ENCODE peak calls at places on chromosomes 2 and 18, in five cellular contexts. One of them, this sample, is unnamed. For H3K4me1, the result is how much of the 10 kb centered on the place peaks cover.

GRCh38 chr2:56077352-56077915 is 106.4 kb upstream of the CCDC85A start:
- DNase-seq in transverse colon: no peak
- DNase-seq in HepG2: peak
- DNase-seq in suprapubic skin: no peak
- DNase-seq in A549: peak
- DNase-seq in this sample: no peak

GRCh38 chr2:67641709-67642397 is 244.7 kb downstream of the ETAA1 start:
- DNase-seq in suprapubic skin: no peak
- DNase-seq in transverse colon: no peak
- DNase-seq in A549: no peak
- DNase-seq in HepG2: no peak
- DNase-seq in this sample: no peak

GRCh38 chr18:37671530-37671929 is 105.9 kb upstream of the CELF4 start:
- DNase-seq in suprapubic skin: no peak
- DNase-seq in A549: no peak
- DNase-seq in transverse colon: no peak
- DNase-seq in HepG2: no peak
- DNase-seq in this sample: no peak

GRCh38 chr2:11750422-11750821 is 4.0 kb downstream of the LPIN1 start:
- DNase-seq in A549: no peak
- DNase-seq in transverse colon: no peak
- DNase-seq in suprapubic skin: no peak
- DNase-seq in HepG2: no peak
- DNase-seq in this sample: no peak

GRCh38 chr18:71107220-71107619 is 818.4 kb downstream of the SOCS6 start:
- DNase-seq in suprapubic skin: no peak
- DNase-seq in transverse colon: no peak
- DNase-seq in A549: no peak
- DNase-seq in HepG2: no peak
- DNase-seq in this sample: no peak

GRCh38 chr2:101199153-101199810 is 48.1 kb upstream of the TBC1D8 start:
- DNase-seq in suprapubic skin: no peak
- DNase-seq in HepG2: no peak
- DNase-seq in transverse colon: no peak
- DNase-seq in A549: no peak
- DNase-seq in this sample: no peak

GRCh38 chr2:207394812-207395534 is 134.8 kb upstream of the CREB1 start:
- DNase-seq in A549: peak
- DNase-seq in transverse colon: no peak
- DNase-seq in suprapubic skin: no peak
- DNase-seq in HepG2: no peak
- DNase-seq in this sample: no peak

GRCh38 chr2:173354073-173354600 is 535 bp upstream of the CDCA7 start:
- DNase-seq in A549: peak
- DNase-seq in HepG2: peak
- DNase-seq in transverse colon: no peak
- DNase-seq in suprapubic skin: no peak
- DNase-seq in this sample: no peak

GRCh38 chr2:168086805-168087204 is 160.6 kb downstream of the STK39 start:
- DNase-seq in HepG2: no peak
- DNase-seq in A549: no peak
- DNase-seq in suprapubic skin: no peak
- DNase-seq in transverse colon: no peak
- DNase-seq in this sample: peak

GRCh38 chr2:71605173-71605641 is 151.8 kb downstream of the DYSF start:
- DNase-seq in transverse colon: no peak
- DNase-seq in suprapubic skin: peak
- DNase-seq in HepG2: no peak
- DNase-seq in A549: no peak
- DNase-seq in this sample: no peak

GRCh38 chr2:207046642-207047213 is 107.4 kb downstream of the CPO start:
- DNase-seq in HepG2: no peak
- DNase-seq in transverse colon: no peak
- DNase-seq in A549: no peak
- DNase-seq in suprapubic skin: no peak
- DNase-seq in this sample: no peak

GRCh38 chr2:231590614-231591013 is 2.0 kb upstream of the TEX44 start:
- DNase-seq in suprapubic skin: no peak
- DNase-seq in transverse colon: no peak
- DNase-seq in HepG2: no peak
- DNase-seq in A549: no peak
- DNase-seq in this sample: no peak

GRCh38 chr18:78883501-78883900 is 96.1 kb upstream of the SALL3 start:
- DNase-seq in A549: no peak
- DNase-seq in suprapubic skin: no peak
- DNase-seq in transverse colon: no peak
- DNase-seq in HepG2: no peak
- DNase-seq in this sample: no peak

GRCh38 chr2:242065456-242065855 is 195.9 kb downstream of the RTP5 start:
- DNase-seq in transverse colon: no peak
- DNase-seq in suprapubic skin: no peak
- DNase-seq in HepG2: no peak
- DNase-seq in A549: no peak
- DNase-seq in this sample: no peak

GRCh38 chr2:102632380-102633175 is 13.2 kb downstream of the SLC9A2 start:
- DNase-seq in HepG2: no peak
- DNase-seq in suprapubic skin: no peak
- DNase-seq in A549: no peak
- DNase-seq in transverse colon: no peak
- DNase-seq in this sample: no peak

GRCh38 chr18:54396755-54397154 is 39.0 kb downstream of the C18orf54 start:
- DNase-seq in suprapubic skin: no peak
- DNase-seq in HepG2: no peak
- DNase-seq in A549: no peak
- DNase-seq in transverse colon: no peak
- DNase-seq in this sample: no peak

DNA sequence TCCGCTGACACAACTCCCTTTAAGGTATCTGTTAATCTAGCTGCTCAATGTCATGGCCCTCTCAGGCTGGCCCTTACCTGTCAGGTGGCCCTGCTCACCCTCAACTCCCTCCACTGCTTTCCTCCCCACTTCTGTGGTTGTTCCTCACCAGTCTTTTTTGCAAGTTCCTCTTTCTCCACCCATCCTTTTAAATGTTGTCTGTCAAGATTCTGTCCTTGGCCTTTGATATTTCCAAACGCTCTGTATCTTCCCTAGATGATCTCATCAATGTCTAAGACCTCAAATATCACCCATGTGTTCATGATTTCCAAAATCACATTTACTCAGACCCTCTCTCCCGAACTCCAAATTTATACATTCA is 3.5 kb downstream of the PTPN2 start:
- DNase-seq in HepG2: no peak
- DNase-seq in transverse colon: no peak
- DNase-seq in suprapubic skin: no peak
- DNase-seq in A549: no peak
- DNase-seq in this sample: no peak
- H3K4me1 ChIP-seq in HepG2: half or more
- H3K4me1 ChIP-seq in transverse colon: under half
- H3K4me1 ChIP-seq in suprapubic skin: under half
- H3K4me1 ChIP-seq in A549: under half
- H3K4me1 ChIP-seq in this sample: under half

GRCh38 chr18:23133860-23134779 is 1.2 kb upstream of the CABLES1 start:
- DNase-seq in A549: peak
- DNase-seq in transverse colon: peak
- DNase-seq in suprapubic skin: no peak
- DNase-seq in HepG2: peak
- DNase-seq in this sample: no peak

GRCh38 chr18:23136326-23137092 is 1.2 kb downstream of the CABLES1 start:
- DNase-seq in transverse colon: no peak
- DNase-seq in HepG2: no peak
- DNase-seq in suprapubic skin: peak
- DNase-seq in A549: no peak
- DNase-seq in this sample: peak

GRCh38 chr18:23134780-23135678 is at the start of gene CABLES1:
- DNase-seq in transverse colon: peak
- DNase-seq in A549: peak
- DNase-seq in suprapubic skin: peak
- DNase-seq in HepG2: peak
- DNase-seq in this sample: peak

GRCh38 chr18:23137093-23137640 is 1.9 kb downstream of the CABLES1 start:
- DNase-seq in suprapubic skin: no peak
- DNase-seq in transverse colon: no peak
- DNase-seq in HepG2: no peak
- DNase-seq in A549: no peak
- DNase-seq in this sample: no peak

DNA sequence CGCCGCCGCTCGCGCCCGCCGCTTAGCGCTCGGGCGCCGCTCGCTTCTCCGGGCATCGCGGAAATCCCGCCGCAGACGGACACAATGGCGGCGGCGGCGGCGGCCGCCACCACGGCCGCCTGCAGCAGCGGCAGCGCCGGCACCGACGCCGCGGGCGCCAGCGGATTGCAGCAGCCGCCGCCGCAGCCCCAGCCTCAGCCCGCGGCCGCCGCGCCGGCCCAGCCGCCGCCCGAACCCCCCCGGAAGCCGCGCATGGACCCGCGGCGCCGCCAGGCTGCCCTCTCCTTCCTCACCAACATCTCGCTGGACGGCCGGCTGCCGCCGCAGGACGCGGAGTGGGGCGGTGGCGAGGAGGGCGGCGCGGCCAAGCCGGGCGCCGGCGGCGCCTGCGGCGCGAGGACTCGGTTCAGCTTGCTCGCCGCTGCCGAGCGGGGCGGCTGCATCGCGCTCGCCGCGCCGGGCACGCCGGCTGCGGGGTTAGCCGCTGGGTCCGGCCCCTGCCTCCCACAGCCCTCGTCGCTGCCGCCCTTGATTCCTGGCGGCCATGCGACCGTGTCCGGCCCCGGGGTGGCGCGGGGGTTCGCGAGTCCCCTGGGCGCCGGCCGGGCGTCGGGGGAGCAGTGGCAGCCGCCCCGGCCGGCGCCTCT is 517 bp downstream of the CABLES1 start:
- DNase-seq in HepG2: no peak
- DNase-seq in A549: no peak
- DNase-seq in transverse colon: peak
- DNase-seq in suprapubic skin: no peak
- DNase-seq in this sample: no peak
- H3K27ac ChIP-seq in HepG2: peak
- H3K27ac ChIP-seq in A549: peak
- H3K27ac ChIP-seq in transverse colon: peak
- H3K27ac ChIP-seq in suprapubic skin: peak
- H3K27ac ChIP-seq in this sample: peak

GRCh38 chr2:8159966-8160603 is 521.8 kb upstream of the ID2 start:
- DNase-seq in HepG2: peak
- DNase-seq in suprapubic skin: no peak
- DNase-seq in A549: no peak
- DNase-seq in transverse colon: no peak
- DNase-seq in this sample: no peak

GRCh38 chr2:8154936-8155335 is 526.9 kb upstream of the ID2 start:
- DNase-seq in HepG2: no peak
- DNase-seq in suprapubic skin: no peak
- DNase-seq in transverse colon: no peak
- DNase-seq in A549: no peak
- DNase-seq in this sample: no peak

GRCh38 chr2:8158714-8159113 is 523.1 kb upstream of the ID2 start:
- DNase-seq in HepG2: no peak
- DNase-seq in A549: no peak
- DNase-seq in transverse colon: no peak
- DNase-seq in suprapubic skin: no peak
- DNase-seq in this sample: no peak

GRCh38 chr2:8159211-8159965 is 522.5 kb upstream of the ID2 start:
- DNase-seq in A549: no peak
- DNase-seq in transverse colon: no peak
- DNase-seq in suprapubic skin: no peak
- DNase-seq in HepG2: no peak
- DNase-seq in this sample: no peak

DNA sequence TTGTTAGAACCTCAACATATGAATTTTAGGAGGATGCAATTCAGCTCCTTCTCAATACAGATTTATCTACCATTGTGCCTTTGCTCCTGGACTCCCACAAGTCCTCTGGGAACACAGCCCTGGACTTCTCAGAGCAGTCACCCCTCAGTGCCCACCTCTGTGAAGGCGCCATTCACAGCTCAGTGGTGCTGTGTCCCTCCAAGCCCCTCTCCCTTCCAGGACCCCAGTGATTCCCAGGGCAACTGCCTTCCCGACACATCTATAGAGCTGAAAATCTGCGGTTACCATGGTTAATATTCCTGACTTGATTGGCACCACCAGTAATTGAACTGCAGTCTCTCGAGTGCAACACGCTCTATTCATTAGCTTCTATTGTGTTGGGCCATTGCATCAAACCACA is 524.2 kb upstream of the ID2 start:
- DNase-seq in A549: no peak
- DNase-seq in transverse colon: no peak
- DNase-seq in suprapubic skin: no peak
- DNase-seq in HepG2: no peak
- DNase-seq in this sample: no peak
- TF ChIP-seq EP300 in A549: no peak
- TF ChIP-seq EP300 in transverse colon: no peak
- TF ChIP-seq EP300 in suprapubic skin: no peak
- TF ChIP-seq EP300 in HepG2: no peak
- TF ChIP-seq EP300 in this sample: no peak

GRCh38 chr2:6916224-6916623 is 988 bp upstream of the RNF144A start:
- DNase-seq in transverse colon: no peak
- DNase-seq in A549: no peak
- DNase-seq in HepG2: no peak
- DNase-seq in suprapubic skin: no peak
- DNase-seq in this sample: no peak

GRCh38 chr2:6914829-6915228 is 2.4 kb upstream of the RNF144A start:
- DNase-seq in suprapubic skin: no peak
- DNase-seq in A549: no peak
- DNase-seq in transverse colon: no peak
- DNase-seq in HepG2: no peak
- DNase-seq in this sample: no peak

GRCh38 chr2:6911721-6912120 is 5.5 kb upstream of the RNF144A start:
- DNase-seq in suprapubic skin: no peak
- DNase-seq in transverse colon: no peak
- DNase-seq in A549: no peak
- DNase-seq in HepG2: no peak
- DNase-seq in this sample: no peak

GRCh38 chr2:6915399-6915798 is 1.8 kb upstream of the RNF144A start:
- DNase-seq in transverse colon: no peak
- DNase-seq in suprapubic skin: no peak
- DNase-seq in HepG2: peak
- DNase-seq in A549: no peak
- DNase-seq in this sample: no peak

DNA sequence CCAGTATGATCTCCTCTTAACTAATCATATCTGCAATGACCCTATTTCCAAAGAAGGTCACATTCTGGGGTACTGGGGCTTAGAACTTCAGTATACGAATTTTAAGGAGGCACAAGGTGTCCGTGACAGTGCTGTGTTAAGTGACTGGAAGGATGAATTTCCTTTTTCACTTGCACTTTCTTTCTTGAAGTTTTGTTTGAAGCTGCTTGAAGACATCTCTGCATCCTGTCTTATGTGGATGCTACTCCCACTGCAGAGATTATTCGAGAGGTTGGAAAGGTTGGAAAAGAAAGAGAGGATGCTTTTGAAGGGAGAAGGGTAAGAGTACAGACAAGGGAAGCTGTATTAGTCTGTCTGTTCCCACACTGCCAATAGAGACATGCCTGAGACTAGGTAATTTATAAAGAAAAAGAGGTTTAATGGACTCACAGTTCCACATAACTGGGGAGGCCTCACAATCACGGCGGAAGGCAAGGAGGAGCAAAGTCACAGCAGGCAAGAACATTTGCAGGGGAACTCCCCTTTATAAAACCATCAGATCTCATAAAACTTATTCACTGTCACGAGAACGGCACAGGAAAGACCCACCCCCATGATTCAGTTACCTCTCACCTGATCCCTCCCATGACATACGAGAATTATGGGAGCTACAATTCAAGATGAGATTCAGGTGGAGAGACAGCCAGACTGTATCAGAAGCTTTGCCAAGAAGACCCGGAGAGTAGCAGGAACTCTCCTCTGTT is 3.6 kb upstream of the RNF144A start:
- DNase-seq in suprapubic skin: no peak
- DNase-seq in A549: no peak
- DNase-seq in transverse colon: no peak
- DNase-seq in HepG2: no peak
- DNase-seq in this sample: no peak
- H3K4me1 ChIP-seq in suprapubic skin: under half
- H3K4me1 ChIP-seq in A549: under half
- H3K4me1 ChIP-seq in transverse colon: under half
- H3K4me1 ChIP-seq in HepG2: under half
- H3K4me1 ChIP-seq in this sample: under half

This sample was measured in tibial nerve.